ENCODE peak calls at places on chromosome 11, in four cellular contexts. M is fibroblast of pulmonary artery, Q is HFF-Myc, G is fibroblast of the aortic adventitia. I is an unnamed sample.

GRCh38 chr11:74820763-74821162 is 72.1 kb downstream of the RNF169 start:
- DNase-seq in M (peak; percentile 96), Q (peak; percentile 72), G (peak; percentile 95), I (peak; percentile 95)

GRCh38 chr11:48043111-48043997 is 63.0 kb downstream of the PTPRJ start:
- DNase-seq in M (no peak), Q (no peak), G (no peak), I (no peak)

GRCh38 chr11:16669799-16670415 is 68.5 kb upstream of the C11orf58 start:
- DNase-seq in M (peak; percentile 24), Q (peak; percentile 14), G (no peak), I (peak; percentile 27)

GRCh38 chr11:35344990-35345655 is 74.2 kb downstream of the SLC1A2 start:
- DNase-seq in M (no peak), Q (no peak), G (no peak), I (no peak)

GRCh38 chr11:97973352-97973857 is 1047.3 kb upstream of the CNTN5 start:
- DNase-seq in M (no peak), Q (no peak), G (no peak), I (no peak)

GRCh38 chr11:129846508-129847335 is 31.1 kb downstream of the TMEM45B start:
- DNase-seq in M (peak; percentile 86), Q (peak; percentile 79), G (peak; percentile 92), I (peak; percentile 93)

GRCh38 chr11:110121204-110121603 is 28.0 kb downstream of the ZC3H12C start:
- DNase-seq in M (peak; percentile 83), Q (no peak), G (peak; percentile 85), I (peak; percentile 82)

GRCh38 chr11:75337195-75337654 is 14.2 kb downstream of the ARRB1 start:
- DNase-seq in M (no peak), Q (no peak), G (peak; percentile 57), I (peak; percentile 65)

GRCh38 chr11:94602430-94603372 is 35.5 kb downstream of the PIWIL4 start:
- DNase-seq in M (peak; percentile 81), Q (peak; percentile 39), G (peak; percentile 86), I (peak; percentile 86)

GRCh38 chr11:116366980-116367640 is 405.7 kb downstream of the BUD13 start:
- DNase-seq in M (peak; percentile 1), Q (no peak), G (no peak), I (no peak)

GRCh38 chr11:75615709-75616108 is 53.1 kb downstream of the MAP6 start:
- DNase-seq in M (no peak), Q (no peak), G (no peak), I (no peak)

GRCh38 chr11:40129276-40129675 is 1330.2 kb downstream of the LRRC4C start:
- DNase-seq in M (peak; percentile 3), Q (no peak), G (no peak), I (no peak)

GRCh38 chr11:70019576-70020011 is 58.5 kb upstream of the ANO1 start:
- DNase-seq in M (peak; percentile 7), Q (no peak), G (peak; percentile 42), I (peak; percentile 35)

GRCh38 chr11:75328426-75329277 is 22.8 kb downstream of the ARRB1 start:
- DNase-seq in M (peak; percentile 82), Q (peak; percentile 67), G (peak; percentile 82), I (peak; percentile 79)

GRCh38 chr11:61851900-61852295 is 23.8 kb downstream of the FADS2 start:
- DNase-seq in M (no peak), Q (no peak), G (no peak), I (no peak)

GRCh38 chr11:36361901-36362391 is 65.9 kb downstream of the PRR5L start:
- DNase-seq in M (peak; percentile 84), Q (no peak), G (peak; percentile 71), I (peak; percentile 78)

GRCh38 chr11:34316347-34317037 is 41.3 kb downstream of the ABTB2 start:
- DNase-seq in M (no peak), Q (no peak), G (no peak), I (peak; percentile 19)

GRCh38 chr11:22337571-22338464 is at the start of gene SLC17A6:
- DNase-seq in M (peak; percentile 55), Q (peak; percentile 24), G (peak; percentile 11), I (peak; percentile 24)

GRCh38 chr11:115617767-115618166 is 113.6 kb upstream of the CADM1 start:
- DNase-seq in M (no peak), Q (no peak), G (no peak), I (no peak)

GRCh38 chr11:94897330-94897768 is 76.0 kb downstream of the CWC15 start:
- DNase-seq in M (peak; percentile 73), Q (peak; percentile 32), G (peak; percentile 68), I (peak; percentile 72)

GRCh38 chr11:5117588-5117987 is 20.6 kb downstream of the OR52A5 start:
- DNase-seq in M (no peak), Q (no peak), G (no peak), I (no peak)

GRCh38 chr11:87659807-87660206 is 515.4 kb downstream of the RAB38 start:
- DNase-seq in M (no peak), Q (no peak), G (no peak), I (no peak)

GRCh38 chr11:120642196-120642894 is 130.8 kb downstream of the GRIK4 start:
- DNase-seq in M (no peak), Q (no peak), G (no peak), I (no peak)

GRCh38 chr11:111913031-111913861 is 712 bp downstream of the HSPB2 start:
- DNase-seq in M (no peak), Q (no peak), G (no peak), I (peak; percentile 38)
- H3K4me3 ChIP-seq in M (peak overlapping the region; percentile 21), Q (no peak overlapping the region), G (peak overlapping the region; percentile 55), I (no peak overlapping the region)

DNA sequence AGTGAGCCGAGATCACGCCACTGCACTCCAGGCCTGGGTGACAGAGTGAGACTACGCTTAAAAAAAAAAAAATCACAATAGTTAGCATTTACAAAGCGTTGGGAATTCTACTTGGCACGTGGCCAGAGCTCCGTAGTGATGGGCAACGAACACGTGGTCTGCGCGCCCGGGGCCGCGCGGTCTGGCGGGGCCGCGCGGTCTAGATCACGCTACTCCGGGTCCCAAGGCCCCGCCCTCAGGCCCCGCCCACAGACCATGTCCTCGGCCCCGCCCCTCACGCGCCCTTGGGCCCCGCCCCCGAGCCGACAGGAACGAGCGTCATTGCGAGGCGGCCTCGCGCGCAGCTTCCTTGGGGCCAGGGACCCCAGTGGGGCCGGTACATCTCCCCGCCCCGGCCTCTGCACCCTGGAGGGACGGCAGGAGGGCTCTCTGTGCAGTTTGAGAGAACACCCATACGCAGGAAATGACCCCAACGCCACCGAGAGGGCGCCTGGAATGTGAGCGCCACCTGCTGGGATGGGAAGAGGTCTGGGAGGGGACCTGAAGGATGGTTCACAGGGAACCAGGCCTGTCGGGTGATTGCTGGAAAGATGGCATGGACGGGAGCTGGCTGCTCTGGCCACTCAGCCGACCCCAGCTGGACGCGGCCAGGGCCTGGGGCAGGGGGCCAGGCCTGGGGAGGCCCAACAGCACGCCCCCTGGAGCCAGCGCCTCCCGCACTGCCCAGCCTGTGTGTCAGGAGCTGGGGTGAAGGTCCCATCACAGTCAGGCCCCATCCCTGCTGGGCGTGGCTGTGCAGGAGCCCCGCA is 2.0 kb upstream of the PTDSS2 start:
- DNase-seq in M (peak; percentile 91), Q (peak; percentile 73), G (peak; percentile 90), I (peak; percentile 94)
- H3K4me3 ChIP-seq in M (peak overlapping the region; percentile 69), Q (peak overlapping the region; percentile 49), G (peak overlapping the region; percentile 78), I (peak overlapping the region; percentile 69)

DNA sequence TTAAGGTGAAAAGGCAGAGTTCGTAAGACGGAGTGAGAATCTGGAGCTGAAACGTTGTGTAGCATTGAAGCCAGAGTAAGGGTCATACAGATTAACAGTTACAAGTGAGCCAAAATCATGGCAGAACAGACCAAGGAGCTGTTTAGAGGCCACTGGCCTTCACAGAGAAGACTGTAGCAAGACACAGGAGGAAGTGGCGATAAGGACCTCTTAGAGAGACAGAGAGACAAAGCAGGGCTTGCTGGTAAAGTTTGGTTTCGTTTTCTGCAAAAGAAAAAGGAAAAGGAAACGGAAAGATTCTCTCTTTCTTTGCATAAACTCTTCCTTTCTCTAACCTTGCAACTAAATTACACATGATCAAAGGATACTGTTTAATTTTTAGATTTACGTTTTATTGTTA is 83.0 kb downstream of the AASDHPPT start:
- DNase-seq in M (no peak), Q (no peak), G (no peak), I (no peak)
- H3K4me3 ChIP-seq in M (no peak overlapping the region), Q (no peak overlapping the region), G (no peak overlapping the region), I (no peak overlapping the region)

DNA sequence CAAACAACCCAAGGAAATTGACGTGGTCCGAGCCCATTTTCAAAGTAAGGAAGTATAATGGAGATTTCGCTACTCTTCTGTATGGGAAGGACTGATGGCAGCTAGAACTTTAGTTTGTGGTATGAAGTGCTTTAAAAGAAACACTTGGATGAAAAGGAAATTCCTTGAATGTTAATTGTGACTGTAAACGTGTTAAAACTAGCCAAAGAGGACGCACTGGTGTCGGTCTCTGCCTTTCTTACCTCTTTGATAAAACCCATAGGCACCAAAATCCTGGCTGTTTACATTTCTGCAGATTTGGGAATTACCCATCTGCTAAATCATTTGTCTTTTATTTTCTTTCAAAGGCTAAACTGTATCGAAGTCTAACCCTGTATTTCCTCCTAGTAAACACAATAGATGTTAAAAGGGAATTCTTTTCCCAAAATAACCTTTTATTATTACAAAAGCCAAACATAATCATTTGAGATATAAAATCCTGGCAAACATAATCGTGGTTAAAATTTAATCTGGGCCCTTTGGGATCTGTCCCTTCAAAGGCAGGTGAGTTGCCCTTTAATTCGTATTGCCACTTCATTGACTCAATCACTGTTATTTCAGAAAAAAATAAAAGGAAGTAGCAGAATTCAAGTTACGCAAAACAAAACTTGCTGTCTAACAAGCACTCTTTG is 2.4 kb downstream of the RASSF10 start:
- DNase-seq in M (no peak), Q (no peak), G (no peak), I (no peak)
- H3K4me3 ChIP-seq in M (no peak overlapping the region), Q (no peak overlapping the region), G (no peak overlapping the region), I (no peak overlapping the region)

DNA sequence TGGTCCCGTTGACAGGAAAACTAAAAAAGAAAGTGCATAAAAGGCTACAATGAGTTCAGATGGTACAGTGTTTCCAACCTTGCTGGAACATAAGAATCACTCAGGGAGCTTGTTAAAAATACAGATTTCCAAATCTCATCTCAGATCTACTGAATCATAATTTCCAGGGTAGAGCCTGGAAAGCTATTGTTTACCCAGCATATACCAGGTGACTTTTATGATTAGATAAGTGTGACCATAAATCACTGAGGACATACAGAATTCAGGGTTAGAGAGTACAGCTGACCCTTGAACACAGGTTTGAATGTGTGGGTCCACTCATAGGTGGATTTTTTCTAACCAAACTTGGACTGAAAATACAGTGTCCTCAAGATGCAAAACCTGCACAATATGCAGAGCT is 11.9 kb downstream of the SAAL1 start:
- DNase-seq in M (no peak), Q (no peak), G (no peak), I (no peak)
- H3K4me3 ChIP-seq in M (no peak overlapping the region), Q (no peak overlapping the region), G (no peak overlapping the region), I (no peak overlapping the region)